ENCODE peak calls at places on chromosomes 12 and 14, in nine cellular contexts. U is neural progenitor cell; W is esophagus squamous epithelium; M is endothelial cell of umbilical vein; I is HepG2; P is tibial nerve; X is ovary; F is thyroid gland; Y is CD4-positive, alpha-beta memory T cell. V is an unnamed sample.

GRCh38 chr14:22796087-22796707 is 19.0 kb downstream of the SLC7A7 start:
- DNase-seq in U (no peak), W (no peak), M (no peak), I (peak; percentile 60), P (no peak), X (no peak), F (no peak), Y (no peak), V (no peak)

GRCh38 chr12:7645395-7646177 is 20.1 kb downstream of the APOBEC1 start:
- DNase-seq in U (peak; percentile 59), W (no peak), M (peak; percentile 34), I (peak; percentile 6), P (no peak), X (no peak), F (peak; percentile 16), Y (peak; percentile 30), V (no peak)

GRCh38 chr14:28142400-28143015 is 624.1 kb upstream of the FOXG1 start:
- DNase-seq in U (peak; percentile 19), W (no peak), M (no peak), I (no peak), P (no peak), X (no peak), F (no peak), Y (no peak), V (no peak)

GRCh38 chr14:64684091-64684490 is 20.1 kb upstream of the PLEKHG3 start:
- DNase-seq in U (no peak), W (no peak), M (no peak), I (peak; percentile 25), P (no peak), X (peak; percentile 76), F (peak; percentile 60), Y (no peak), V (no peak)

GRCh38 chr14:105848570-105848969 is 322.2 kb downstream of the TMEM121 start:
- DNase-seq in U (no peak), W (no peak), M (no peak), I (no peak), P (no peak), X (no peak), F (no peak), Y (no peak), V (no peak)

GRCh38 chr14:103871596-103872480 is 24.5 kb upstream of the PPP1R13B start:
- DNase-seq in U (peak; percentile 72), W (no peak), M (no peak), I (no peak), P (no peak), X (no peak), F (peak; percentile 91), Y (peak; percentile 62), V (no peak)

GRCh38 chr12:2666846-2667245 is 127.9 kb upstream of the FKBP4 start:
- DNase-seq in U (no peak), W (no peak), M (no peak), I (no peak), P (no peak), X (no peak), F (no peak), Y (no peak), V (no peak)

GRCh38 chr12:10191865-10192264 is 13.0 kb downstream of the TMEM52B start:
- DNase-seq in U (no peak), W (no peak), M (no peak), I (no peak), P (no peak), X (no peak), F (no peak), Y (no peak), V (peak; percentile 64)

GRCh38 chr12:111322336-111323250 is 46.3 kb downstream of the PHETA1 start:
- DNase-seq in U (no peak), W (no peak), M (no peak), I (no peak), P (no peak), X (no peak), F (peak; percentile 59), Y (no peak), V (no peak)

GRCh38 chr14:103626150-103626850 is 2.7 kb upstream of the KLC1 start:
- DNase-seq in U (no peak), W (no peak), M (no peak), I (peak; percentile 37), P (no peak), X (no peak), F (peak; percentile 81), Y (no peak), V (no peak)

GRCh38 chr12:100842156-100842555 is 47.6 kb downstream of the ANO4 start:
- DNase-seq in U (no peak), W (no peak), M (peak; percentile 55), I (no peak), P (no peak), X (no peak), F (no peak), Y (no peak), V (no peak)

DNA sequence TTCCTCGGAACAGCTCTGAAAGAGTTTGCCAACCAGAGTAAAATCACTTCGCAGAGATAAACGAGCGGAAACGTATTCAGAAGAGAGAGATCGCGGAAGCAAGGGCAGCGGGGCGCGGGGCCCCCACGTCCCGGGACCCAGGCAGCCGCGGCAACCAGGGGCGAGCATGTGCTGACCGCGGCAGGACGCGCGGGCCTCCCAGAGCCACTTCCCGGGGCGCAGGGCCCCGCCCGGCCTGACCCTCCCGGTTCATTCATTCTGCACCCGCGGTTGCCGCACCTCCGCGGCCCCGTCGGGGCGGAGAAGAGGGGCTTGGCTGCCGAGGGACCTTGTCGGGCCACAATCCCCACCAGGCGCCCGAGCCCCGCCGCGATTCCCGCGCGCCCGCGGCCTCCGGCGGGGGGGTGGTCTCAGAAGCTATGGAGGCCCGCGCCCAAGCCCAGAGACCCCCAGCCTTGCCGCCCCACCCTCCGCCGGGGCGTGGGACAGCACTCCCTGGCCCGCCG is 583 bp downstream of the UBE2N start:
- DNase-seq in U (peak; percentile 61), W (no peak), M (peak; percentile 31), I (no peak), P (no peak), X (no peak), F (peak; percentile 28), Y (peak; percentile 49), V (no peak)
- H3K4me1 ChIP-seq in U (peaks cover 23% of the 10 kb centered on the region), W (peaks cover 24% of the 10 kb centered on the region), M (peaks cover 22% of the 10 kb centered on the region), I (peaks cover 60% of the 10 kb centered on the region), P (peaks cover 33% of the 10 kb centered on the region), X (peaks cover 6% of the 10 kb centered on the region), F (peaks cover 18% of the 10 kb centered on the region), Y (peaks cover 55% of the 10 kb centered on the region), V (peaks cover 17% of the 10 kb centered on the region)

GRCh38 chr14:66330916-66331315 is 155.3 kb upstream of the CCDC196 start:
- DNase-seq in U (no peak), W (no peak), M (peak; percentile 41), I (no peak), P (no peak), X (no peak), F (no peak), Y (no peak), V (no peak)
- H3K4me1 ChIP-seq in U (peaks cover 5% of the 10 kb centered on the region), W (no peaks in the 10 kb centered on the region), M (no peaks in the 10 kb centered on the region), I (no peaks in the 10 kb centered on the region), P (no peaks in the 10 kb centered on the region), X (no peaks in the 10 kb centered on the region), F (no peaks in the 10 kb centered on the region), Y (no peaks in the 10 kb centered on the region), V (no peaks in the 10 kb centered on the region)

GRCh38 chr12:89344862-89345202 is 7.5 kb downstream of the DUSP6 start:
- DNase-seq in U (no peak), W (no peak), M (peak; percentile 12), I (peak; percentile 43), P (no peak), X (no peak), F (no peak), Y (no peak), V (no peak)

GRCh38 chr12:89343127-89343526 is 9.2 kb downstream of the DUSP6 start:
- DNase-seq in U (no peak), W (no peak), M (no peak), I (no peak), P (peak; percentile 29), X (no peak), F (peak; percentile 25), Y (no peak), V (no peak)

GRCh38 chr12:89345830-89346740 is 6.2 kb downstream of the DUSP6 start:
- DNase-seq in U (peak; percentile 83), W (peak; percentile 44), M (peak; percentile 99), I (no peak), P (no peak), X (no peak), F (peak; percentile 9), Y (peak; percentile 56), V (peak; percentile 58)

GRCh38 chr12:89345376-89345775 is 6.9 kb downstream of the DUSP6 start:
- DNase-seq in U (no peak), W (no peak), M (no peak), I (no peak), P (no peak), X (no peak), F (no peak), Y (no peak), V (no peak)

DNA sequence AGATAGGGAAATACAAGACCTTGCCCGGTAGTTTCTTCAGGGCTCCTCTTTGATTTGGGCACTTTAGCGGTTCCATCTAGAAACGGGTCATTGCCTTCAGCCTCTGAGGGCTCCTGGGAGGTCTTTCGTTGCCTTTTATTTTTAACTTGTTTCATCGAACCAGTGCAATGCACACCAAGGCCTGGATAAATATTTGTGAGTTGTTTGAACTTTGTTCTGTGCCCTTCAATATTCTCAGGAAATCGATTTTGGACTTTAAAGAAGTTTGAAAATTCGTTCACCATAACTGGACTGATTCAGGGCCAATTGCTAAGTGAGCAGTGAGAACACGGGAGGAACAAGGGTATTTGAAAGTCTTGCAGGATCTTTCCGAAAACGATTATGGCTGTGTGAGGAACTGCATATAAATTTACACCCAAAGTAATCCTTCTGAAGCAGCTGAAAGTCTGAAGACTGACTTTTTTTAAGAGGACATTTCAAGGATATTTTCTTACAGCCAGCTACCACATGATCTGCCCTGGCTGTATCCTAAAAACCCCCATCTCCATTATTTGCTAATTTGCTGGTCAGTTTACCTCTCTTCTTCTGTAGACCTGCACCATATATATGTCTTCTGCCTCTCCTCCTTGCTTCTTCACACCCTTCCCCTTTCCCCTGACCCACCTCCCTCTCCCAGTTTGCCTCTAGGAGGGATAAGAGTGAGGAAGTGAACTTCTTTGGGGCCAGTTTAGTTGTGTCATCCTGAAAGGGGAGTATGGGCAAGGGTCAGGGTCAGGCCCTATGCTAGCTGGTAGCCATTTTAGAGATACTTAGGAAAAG is 8.0 kb downstream of the DUSP6 start:
- DNase-seq in U (no peak), W (no peak), M (no peak), I (peak; percentile 68), P (no peak), X (no peak), F (no peak), Y (no peak), V (no peak)
- H3K4me1 ChIP-seq in U (peaks cover 55% of the 10 kb centered on the region), W (peaks cover 24% of the 10 kb centered on the region), M (peaks cover 46% of the 10 kb centered on the region), I (peaks cover 65% of the 10 kb centered on the region), P (peaks cover 28% of the 10 kb centered on the region), X (no peaks in the 10 kb centered on the region), F (peaks cover 25% of the 10 kb centered on the region), Y (peaks cover 41% of the 10 kb centered on the region), V (peaks cover 17% of the 10 kb centered on the region)

DNA sequence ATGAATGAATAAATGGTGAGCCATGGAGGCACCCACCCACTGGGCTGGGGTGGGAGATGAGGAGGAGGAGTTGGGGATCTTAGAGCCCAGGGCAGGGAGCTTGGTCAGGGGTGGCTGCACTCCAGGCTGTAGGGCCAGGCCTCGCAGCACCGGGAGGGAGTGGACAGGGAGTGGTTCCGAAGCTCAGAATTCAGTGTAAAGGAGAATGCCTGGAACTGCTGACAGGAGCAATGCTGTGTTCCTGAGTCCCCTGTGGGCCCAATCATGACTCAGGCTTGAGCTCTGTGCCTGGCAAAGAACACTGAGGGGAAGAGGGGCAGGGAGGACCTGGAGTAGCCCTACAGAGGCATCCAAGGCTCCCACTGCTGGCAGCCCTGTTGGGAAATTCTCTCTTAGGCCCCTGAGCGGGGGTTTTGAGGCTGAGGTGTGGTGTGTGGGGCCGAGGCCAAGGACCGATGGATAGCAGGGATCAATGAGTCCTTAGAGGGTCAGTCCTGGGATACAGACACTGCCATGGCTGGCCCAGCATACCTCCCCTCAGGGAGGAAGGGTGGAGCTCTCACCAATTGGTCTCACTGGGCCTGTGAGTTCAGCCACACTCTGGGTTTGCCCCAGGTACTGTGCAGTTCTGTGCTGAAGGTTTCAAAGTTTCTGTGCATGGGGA is 9.5 kb upstream of the RABGGTA start:
- DNase-seq in U (no peak), W (no peak), M (no peak), I (no peak), P (no peak), X (no peak), F (no peak), Y (no peak), V (no peak)
- H3K4me1 ChIP-seq in U (no peaks in the 10 kb centered on the region), W (peaks cover 48% of the 10 kb centered on the region), M (no peaks in the 10 kb centered on the region), I (no peaks in the 10 kb centered on the region), P (peaks cover 21% of the 10 kb centered on the region), X (no peaks in the 10 kb centered on the region), F (peaks cover 17% of the 10 kb centered on the region), Y (peaks cover 22% of the 10 kb centered on the region), V (peaks cover 9% of the 10 kb centered on the region)

V was measured in foreskin keratinocyte.